ENCODE peak calls at places on chromosome 7, in six cellular contexts. V is T-cell; M is naive thymus-derived CD4-positive, alpha-beta T cell; G is activated T-cell treated with anti-CD3 and anti-CD28 coated beads, Interleukin-2, amount 50 U/mL, for 72 hours; F is left lung; O is stimulated activated naive CD8-positive, alpha-beta T cell treated with anti-CD3 and anti-CD28 coated beads, Interleukin-15, Interleukin-2, amounts not matched to agents 100 U/mL and 50 U/mL, for 24 hours. I is an unnamed sample.

GRCh38 chr7:100547872-100548271 is 8.9 kb downstream of the AGFG2 start:
- ATAC-seq in M (no peak), F (peak), V (no peak), O (no peak), G (no peak), I (no peak)

GRCh38 chr7:139993169-139993568 is 69.6 kb downstream of the PARP12 start:
- ATAC-seq in F (no peak), O (no peak), V (no peak), G (no peak), M (no peak), I (no peak)

GRCh38 chr7:30852360-30852709 is 59.3 kb upstream of the AQP1 start:
- ATAC-seq in F (no peak), O (no peak), M (no peak), V (no peak), G (no peak), I (peak)

GRCh38 chr7:28102778-28103177 is 77.8 kb downstream of the JAZF1 start:
- ATAC-seq in V (no peak), F (peak), O (peak), M (peak), G (no peak), I (peak)

GRCh38 chr7:30555525-30555924 is 39.2 kb upstream of the GARS1 start:
- ATAC-seq in G (no peak), V (no peak), O (no peak), M (no peak), F (no peak), I (no peak)

GRCh38 chr7:88586877-88587276 is 172.6 kb upstream of the ZNF804B start:
- ATAC-seq in V (no peak), O (no peak), F (no peak), M (no peak), G (no peak), I (no peak)

GRCh38 chr7:133550145-133550544 is 297.3 kb downstream of the EXOC4 start:
- ATAC-seq in O (no peak), F (no peak), M (no peak), V (no peak), G (no peak), I (no peak)

GRCh38 chr7:75590373-75591005 is 98.4 kb downstream of the SPDYE5 start:
- ATAC-seq in F (no peak), V (no peak), G (no peak), O (no peak), M (no peak), I (no peak)

GRCh38 chr7:884191-885003 is 8.0 kb downstream of the GET4 start:
- ATAC-seq in M (no peak), G (no peak), V (no peak), O (no peak), F (no peak), I (no peak)

GRCh38 chr7:28520074-28521015 is 108.0 kb downstream of the CREB5 start:
- ATAC-seq in F (no peak), G (no peak), M (no peak), V (no peak), O (no peak), I (no peak)